ENCODE peak calls at places on chromosome 6, in eight cellular contexts. P is HCT116, A is hepatocyte, Y is MM.1S, Z is OCI-LY7, E is Karpas-422, M is PC-9, H is SK-N-SH. V is an unnamed sample. For H3K9me2 and H3K9me3, the result is how much of the 10 kb centered on the place peaks cover.

GRCh38 chr6:165090206-165090605 is 219.2 kb downstream of the C6orf118 start:
- DNase-seq in H (no peak), P (no peak), A (no peak), E (no peak), M (no peak), Y (no peak), Z (no peak), V (peak)

GRCh38 chr6:34970487-34970886 is 81.4 kb downstream of the ANKS1A start:
- DNase-seq in Y (no peak), M (no peak), H (no peak), P (no peak), E (no peak), A (no peak), Z (no peak), V (peak)

GRCh38 chr6:36769161-36769675 is 70.0 kb downstream of the CPNE5 start:
- DNase-seq in M (peak), A (no peak), P (no peak), H (no peak), Z (no peak), E (no peak), Y (no peak), V (peak)

GRCh38 chr6:35775031-35775430 is 1.4 kb upstream of the CLPSL2 start:
- DNase-seq in A (no peak), Z (no peak), P (no peak), H (no peak), M (no peak), Y (no peak), E (no peak), V (no peak)

GRCh38 chr6:113073611-113074191 is 726.6 kb downstream of the RFPL4B start:
- DNase-seq in A (no peak), H (no peak), P (no peak), Z (no peak), E (no peak), Y (no peak), M (no peak), V (peak)

GRCh38 chr6:69105288-69105687 is 470.2 kb downstream of the ADGRB3 start:
- DNase-seq in A (no peak), M (no peak), E (no peak), H (peak), Z (no peak), P (no peak), Y (no peak), V (no peak)

GRCh38 chr6:24902782-24903181 is 33.0 kb downstream of the RIPOR2 start:
- DNase-seq in M (peak), P (peak), Y (no peak), H (no peak), E (no peak), A (no peak), Z (no peak), V (peak)

GRCh38 chr6:26215200-26216014 is 128.2 kb downstream of the HFE start:
- DNase-seq in Z (peak), Y (peak), A (no peak), P (no peak), H (no peak), E (peak), M (no peak), V (peak)

GRCh38 chr6:168015492-168016175 is 18.2 kb downstream of the KIF25 start:
- DNase-seq in Y (no peak), H (no peak), P (no peak), E (no peak), Z (no peak), M (no peak), A (no peak), V (no peak)

GRCh38 chr6:68726307-68726706 is 91.2 kb downstream of the ADGRB3 start:
- DNase-seq in H (no peak), Z (no peak), Y (no peak), E (no peak), M (no peak), P (no peak), A (no peak), V (no peak)

GRCh38 chr6:88361754-88362153 is 195.6 kb upstream of the CNR1 start:
- DNase-seq in M (no peak), H (no peak), P (no peak), Z (no peak), Y (no peak), E (no peak), A (no peak), V (no peak)

GRCh38 chr6:93418448-93419303 is 683 bp downstream of the EPHA7 start:
- DNase-seq in A (peak), P (no peak), M (no peak), E (no peak), H (peak), Y (peak), Z (no peak), V (peak)

GRCh38 chr6:20038805-20039204 is 173.5 kb downstream of the MBOAT1 start:
- DNase-seq in Y (no peak), A (no peak), E (no peak), H (no peak), P (no peak), Z (no peak), M (peak), V (peak)

GRCh38 chr6:56851541-56852248 is 103.2 kb upstream of the BEND6 start:
- DNase-seq in H (peak), A (peak), Z (peak), Y (peak), P (no peak), E (peak), M (peak), V (peak)

GRCh38 chr6:131159578-131159977 is 24.3 kb downstream of the AKAP7 start:
- DNase-seq in M (no peak), A (no peak), Z (no peak), P (no peak), E (no peak), H (no peak), Y (no peak), V (peak)

GRCh38 chr6:18302561-18303439 is 38.5 kb upstream of the DEK start:
- DNase-seq in E (peak), P (no peak), A (no peak), M (no peak), H (no peak), Z (peak), Y (no peak), V (no peak)

GRCh38 chr6:113857565-113858066 is 471 bp downstream of the MARCKS start:
- DNase-seq in E (no peak), M (no peak), H (peak), Z (no peak), A (peak), P (no peak), Y (peak), V (peak)

GRCh38 chr6:77450924-77451323 is 12.4 kb downstream of the HTR1B start:
- DNase-seq in A (no peak), M (no peak), P (no peak), Z (no peak), H (no peak), E (no peak), Y (no peak), V (peak)

GRCh38 chr6:127128066-127128465 is 9.6 kb downstream of the RSPO3 start:
- DNase-seq in P (no peak), A (no peak), H (no peak), Z (no peak), M (no peak), Y (no peak), E (no peak), V (no peak)

GRCh38 chr6:89612121-89612520 is 26.4 kb downstream of the LYRM2 start:
- DNase-seq in H (no peak), Y (no peak), Z (no peak), P (no peak), M (no peak), E (no peak), A (no peak), V (no peak)

GRCh38 chr6:112096901-112097300 is 9.5 kb downstream of the FAM229B start:
- DNase-seq in E (no peak), H (no peak), Z (no peak), M (peak), P (no peak), A (no peak), Y (no peak), V (no peak)

GRCh38 chr6:167314180-167314821 is 10.6 kb upstream of the TTLL2 start:
- DNase-seq in Y (no peak), M (no peak), Z (no peak), P (no peak), H (no peak), E (no peak), A (no peak), V (no peak)

GRCh38 chr6:156687875-156688549 is 89.2 kb upstream of the ARID1B start:
- DNase-seq in Y (no peak), H (peak), E (no peak), Z (peak), M (no peak), A (peak), P (peak), V (peak)

GRCh38 chr6:75611702-75612375 is 10.2 kb downstream of the SENP6 start:
- DNase-seq in H (no peak), P (no peak), Z (no peak), A (no peak), M (no peak), E (no peak), Y (no peak), V (peak)

GRCh38 chr6:30171677-30172471 is 8.5 kb downstream of the TRIM15 start:
- DNase-seq in Z (peak), Y (no peak), P (no peak), E (no peak), M (peak), H (peak), A (peak), V (peak)

GRCh38 chr6:169949501-169950097 is 198.2 kb downstream of the ERMARD start:
- DNase-seq in A (no peak), Y (no peak), P (no peak), M (no peak), Z (peak), H (no peak), E (no peak), V (no peak)

GRCh38 chr6:24809728-24810127 is 11.0 kb upstream of the ARMH2 start:
- DNase-seq in A (no peak), E (no peak), M (no peak), Y (no peak), P (no peak), Z (no peak), H (no peak), V (no peak)

GRCh38 chr6:168272379-168273011 is 47.1 kb downstream of the DACT2 start:
- DNase-seq in Y (no peak), A (peak), M (no peak), H (peak), E (no peak), Z (no peak), P (no peak), V (no peak)

GRCh38 chr6:137813308-137813707 is 53.8 kb upstream of the TNFAIP3 start:
- DNase-seq in A (no peak), H (no peak), Z (no peak), E (no peak), Y (no peak), M (peak), P (no peak), V (no peak)

GRCh38 chr6:40881501-40881900 is 157.5 kb downstream of the UNC5CL start:
- DNase-seq in Z (no peak), E (no peak), Y (no peak), M (no peak), H (no peak), P (no peak), A (no peak), V (no peak)

GRCh38 chr6:27146706-27147507 is 100.6 kb upstream of the PRSS16 start:
- DNase-seq in H (peak), A (peak), E (peak), Y (peak), Z (peak), P (peak), M (peak), V (peak)

GRCh38 chr6:151063339-151063738 is 176.4 kb upstream of the AKAP12 start:
- DNase-seq in M (peak), A (no peak), P (peak), E (no peak), Y (no peak), H (no peak), Z (no peak), V (peak)

DNA sequence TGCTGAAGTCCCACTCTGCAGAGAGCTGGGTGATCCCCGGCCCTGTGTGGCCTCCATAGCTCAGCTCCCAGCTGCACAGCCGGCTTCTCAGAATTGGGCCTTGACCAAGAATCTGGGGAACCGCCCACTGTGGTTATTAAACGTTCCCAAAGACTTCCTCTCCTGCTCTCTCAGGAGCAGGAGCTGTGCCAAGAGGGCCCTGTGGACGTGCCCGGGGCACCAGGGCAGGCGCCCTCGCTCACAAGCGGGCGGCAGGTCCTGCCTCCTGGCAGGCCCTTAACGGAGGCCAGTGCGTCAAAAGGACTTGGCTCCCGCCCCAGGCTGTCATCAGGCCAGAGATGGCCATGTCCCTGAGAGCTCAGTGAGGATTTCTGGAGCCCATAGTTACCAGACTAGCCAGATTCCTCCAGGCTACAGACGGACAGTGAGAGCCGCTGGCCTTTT is 30.4 kb downstream of the ZC3H12D start:
- DNase-seq in A (peak), E (no peak), P (no peak), Y (no peak), Z (no peak), M (peak), H (peak), V (peak)
- H3K27ac ChIP-seq in A (no peak), E (no peak), P (no peak), Y (no peak), Z (no peak), M (no peak), H (peak), V (peak)

GRCh38 chr6:44503471-44503870 is 116.0 kb downstream of the CDC5L start:
- DNase-seq in Z (no peak), A (no peak), M (no peak), Y (no peak), H (no peak), E (no peak), P (no peak), V (no peak)
- H3K9me2 ChIP-seq in Z (under half), A (under half), M (under half), Y (under half), H (under half), E (under half), P (under half), V (under half)

GRCh38 chr6:347232-347631 is 44.3 kb upstream of the IRF4 start:
- DNase-seq in H (no peak), E (peak), M (no peak), Y (no peak), P (no peak), Z (peak), A (no peak), V (no peak)
- H3K9me3 ChIP-seq in H (under half), E (under half), M (under half), Y (under half), P (under half), Z (under half), A (under half), V (under half)

GRCh38 chr6:160513836-160514235 is 150.2 kb downstream of the LPA start:
- DNase-seq in H (no peak), M (no peak), Z (no peak), E (no peak), Y (no peak), P (no peak), A (no peak), V (peak)

GRCh38 chr6:160523223-160523622 is 140.9 kb downstream of the LPA start:
- DNase-seq in E (no peak), M (no peak), Z (no peak), H (no peak), A (no peak), Y (no peak), P (no peak), V (no peak)

GRCh38 chr6:160520043-160520904 is 143.8 kb downstream of the LPA start:
- DNase-seq in Z (peak), H (peak), Y (peak), A (peak), M (no peak), P (no peak), E (no peak), V (peak)

GRCh38 chr6:160519603-160520042 is 144.5 kb downstream of the LPA start:
- DNase-seq in Y (peak), P (peak), E (peak), M (no peak), A (no peak), H (no peak), Z (no peak), V (no peak)

DNA sequence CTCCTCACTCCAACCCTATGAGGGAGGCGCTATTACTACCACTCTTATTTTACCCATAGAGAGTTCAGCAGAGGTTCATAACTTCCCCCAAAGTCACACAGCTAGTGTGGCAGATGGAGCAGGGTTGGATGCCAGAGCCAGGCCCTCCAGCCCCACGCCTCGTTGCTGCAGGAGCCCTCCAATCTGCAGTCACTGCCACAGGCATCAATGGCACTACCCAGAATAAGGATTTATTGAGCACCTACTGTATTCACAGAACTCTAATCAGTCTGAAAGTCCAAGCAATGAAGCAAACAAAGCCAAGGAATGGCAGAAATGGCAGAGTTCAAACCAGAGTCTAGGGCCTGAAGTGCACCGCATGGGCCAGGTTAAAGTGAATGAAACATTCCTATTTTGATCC is 144.9 kb downstream of the LPA start:
- DNase-seq in M (no peak), P (no peak), H (no peak), E (no peak), A (no peak), Z (no peak), Y (no peak), V (no peak)
- H3K27ac ChIP-seq in M (no peak), P (no peak), H (no peak), E (no peak), A (no peak), Z (no peak), Y (no peak), V (no peak)

GRCh38 chr6:121698617-121699016 is 263.2 kb downstream of the GJA1 start:
- DNase-seq in H (no peak), M (no peak), P (no peak), A (no peak), E (no peak), Y (no peak), Z (no peak), V (no peak)
- H3K9me2 ChIP-seq in H (under half), M (under half), P (under half), A (under half), E (under half), Y (under half), Z (under half), V (under half)

GRCh38 chr6:161215876-161216615 is 57.8 kb downstream of the AGPAT4 start:
- DNase-seq in E (no peak), A (no peak), P (no peak), Z (no peak), Y (no peak), H (no peak), M (no peak), V (no peak)

GRCh38 chr6:161215193-161215592 is 58.7 kb downstream of the AGPAT4 start:
- DNase-seq in Y (no peak), A (peak), Z (no peak), M (no peak), P (no peak), E (no peak), H (no peak), V (peak)

GRCh38 chr6:161217631-161218030 is 56.2 kb downstream of the AGPAT4 start:
- DNase-seq in Z (no peak), A (no peak), P (no peak), H (no peak), Y (no peak), E (no peak), M (no peak), V (no peak)

GRCh38 chr6:161218222-161218621 is 55.6 kb downstream of the AGPAT4 start:
- DNase-seq in Z (peak), Y (no peak), P (no peak), A (no peak), H (no peak), M (no peak), E (peak), V (no peak)

DNA sequence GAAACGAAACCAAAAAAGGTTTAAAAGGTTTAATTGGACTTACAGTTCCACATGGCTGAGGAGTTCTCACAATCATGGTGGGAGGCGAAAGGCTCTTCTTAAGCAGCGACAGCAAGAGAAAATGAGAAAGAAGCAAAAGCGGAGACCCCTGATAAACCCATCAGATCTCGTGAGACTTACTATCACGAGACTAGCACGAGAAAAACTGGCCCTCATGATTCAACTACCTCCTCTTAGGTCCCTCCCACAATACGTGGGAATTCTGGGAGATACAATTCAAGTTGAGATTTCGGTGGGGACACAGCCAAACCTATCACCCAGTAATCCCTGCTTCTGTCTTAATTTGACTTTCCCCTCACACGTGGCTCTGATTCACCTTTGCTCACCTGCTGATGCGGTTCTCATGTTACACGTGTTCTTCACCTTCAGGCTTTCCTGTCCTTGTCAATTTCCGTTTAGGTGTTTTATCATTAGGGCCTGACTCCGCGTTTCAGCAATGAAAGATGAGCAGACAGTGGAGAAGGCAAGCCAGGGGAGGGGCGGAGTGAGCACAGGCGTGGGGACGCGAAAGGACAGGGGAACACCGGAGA is 57.1 kb downstream of the AGPAT4 start:
- DNase-seq in H (no peak), Z (no peak), Y (no peak), M (no peak), E (no peak), A (no peak), P (no peak), V (no peak)
- H3K9me3 ChIP-seq in H (under half), Z (under half), Y (under half), M (under half), E (under half), A (under half), P (under half), V (under half)

DNA sequence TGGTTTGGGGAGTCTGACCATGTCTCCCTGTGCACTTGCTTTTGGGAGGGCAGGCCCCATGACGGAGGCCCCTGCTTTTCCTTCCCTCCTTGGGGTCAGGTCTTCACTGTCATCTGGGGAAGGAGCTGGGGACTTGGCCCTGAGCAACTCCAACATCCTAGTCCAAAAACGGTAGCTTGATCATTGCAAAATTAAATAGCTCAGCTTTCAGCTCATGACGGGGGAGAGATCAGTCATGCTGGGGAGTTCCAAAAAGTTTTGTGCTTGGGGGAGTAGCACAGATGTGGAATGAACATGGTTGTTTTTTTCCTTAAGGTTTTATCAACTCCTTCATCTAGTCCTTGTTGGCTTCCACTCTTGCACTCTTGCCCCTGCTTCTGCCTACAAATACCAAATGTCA is 60.8 kb downstream of the MOCS1 start:
- DNase-seq in A (no peak), Y (no peak), M (no peak), H (no peak), Z (no peak), E (no peak), P (no peak), V (no peak)
- H3K27ac ChIP-seq in A (no peak), Y (no peak), M (no peak), H (no peak), Z (no peak), E (no peak), P (no peak), V (no peak)